ENCODE peak calls at places on chromosomes 2 and 18, in four cellular contexts. N is GM23248, G is IMR-90, E is HCT116. W is an unnamed sample.

GRCh38 chr2:105803337-105803736 is 58.6 kb downstream of the NCK2 start:
- DNase-seq in N (no peak), G (no peak), E (no peak), W (no peak)

GRCh38 chr2:96315400-96316071 is 9.6 kb upstream of the ITPRIPL1 start:
- DNase-seq in N (peak; percentile 76), G (peak; percentile 71), E (no peak), W (no peak)

GRCh38 chr2:221501210-221501882 is 70.8 kb downstream of the EPHA4 start:
- DNase-seq in N (peak; percentile 83), G (peak; percentile 71), E (no peak), W (no peak)

GRCh38 chr2:86825728-86826386 is 35.1 kb upstream of the CD8A start:
- DNase-seq in N (no peak), G (no peak), E (no peak), W (no peak)

GRCh38 chr2:51734115-51734514 is 702.2 kb upstream of the NRXN1 start:
- DNase-seq in N (peak; percentile 17), G (peak; percentile 71), E (no peak), W (no peak)

GRCh38 chr18:62122330-62122729 is 64.5 kb downstream of the PIGN start:
- DNase-seq in N (no peak), G (no peak), E (no peak), W (no peak)

GRCh38 chr2:221997100-221997499 is 301.7 kb downstream of the PAX3 start:
- DNase-seq in N (peak; percentile 55), G (peak; percentile 89), E (peak; percentile 43), W (no peak)

GRCh38 chr18:25111382-25112070 is 240.4 kb downstream of the ZNF521 start:
- DNase-seq in N (no peak), G (no peak), E (no peak), W (no peak)

GRCh38 chr2:240791211-240791800 is 28.7 kb downstream of the KIF1A start:
- DNase-seq in N (no peak), G (no peak), E (no peak), W (no peak)

GRCh38 chr18:24397131-24397693 is 412 bp downstream of the OSBPL1A start:
- DNase-seq in N (peak; percentile 89), G (peak; percentile 78), E (peak; percentile 45), W (peak; percentile 49)

GRCh38 chr18:59881728-59882685 is 17.8 kb upstream of the PMAIP1 start:
- DNase-seq in N (peak; percentile 60), G (peak; percentile 67), E (no peak), W (no peak)

GRCh38 chr2:133837441-133838090 is 269.3 kb upstream of the NCKAP5 start:
- DNase-seq in N (peak; percentile 49), G (peak; percentile 91), E (no peak), W (no peak)

GRCh38 chr2:25712455-25712854 is 39.1 kb upstream of the DTNB start:
- DNase-seq in N (no peak), G (no peak), E (no peak), W (no peak)

GRCh38 chr2:173354073-173354600 is 535 bp upstream of the CDCA7 start:
- DNase-seq in N (peak; percentile 16), G (no peak), E (no peak), W (peak; percentile 49)

GRCh38 chr2:226143097-226143496 is 656.5 kb downstream of the IRS1 start:
- DNase-seq in N (no peak), G (no peak), E (no peak), W (no peak)

GRCh38 chr2:181174880-181175590 is 194.6 kb downstream of the UBE2E3 start:
- DNase-seq in N (no peak), G (peak; percentile 50), E (no peak), W (no peak)

GRCh38 chr2:213162515-213163118 is 11.2 kb upstream of the IKZF2 start:
- DNase-seq in N (peak; percentile 69), G (peak; percentile 75), E (no peak), W (no peak)

GRCh38 chr18:61901334-61901986 is 8.7 kb upstream of the RNF152 start:
- DNase-seq in N (peak; percentile 70), G (peak; percentile 53), E (peak; percentile 53), W (peak; percentile 72)

GRCh38 chr18:3211236-3211992 is 8.4 kb downstream of the MYOM1 start:
- DNase-seq in N (no peak), G (peak; percentile 6), E (no peak), W (no peak)

GRCh38 chr2:35503738-35504160 is 851.8 kb upstream of the CRIM1 start:
- DNase-seq in N (no peak), G (no peak), E (no peak), W (no peak)

GRCh38 chr18:48961547-48961946 is 10.8 kb upstream of the SMAD7 start:
- DNase-seq in N (no peak), G (peak; percentile 52), E (no peak), W (no peak)

GRCh38 chr2:156192468-156192867 is 140.1 kb downstream of the NR4A2 start:
- DNase-seq in N (peak; percentile 18), G (no peak), E (no peak), W (no peak)

GRCh38 chr2:41709702-41710599 is 337.9 kb upstream of the PKDCC start:
- DNase-seq in N (no peak), G (no peak), E (no peak), W (no peak)

GRCh38 chr2:26020214-26020613 is 13.7 kb upstream of the RAB10 start:
- DNase-seq in N (no peak), G (no peak), E (no peak), W (no peak)

GRCh38 chr18:905948-906415 is 1.3 kb downstream of the ADCYAP1 start:
- DNase-seq in N (no peak), G (no peak), E (no peak), W (no peak)

GRCh38 chr2:51722311-51722710 is 690.4 kb upstream of the NRXN1 start:
- DNase-seq in N (peak; percentile 32), G (peak; percentile 98), E (no peak), W (no peak)

GRCh38 chr2:196528486-196529223 is 110.9 kb upstream of the CCDC150 start:
- DNase-seq in N (peak; percentile 28), G (no peak), E (no peak), W (no peak)

GRCh38 chr18:12278765-12279682 is 24.9 kb downstream of the CIDEA start:
- DNase-seq in N (peak; percentile 97), G (peak; percentile 98), E (no peak), W (no peak)

GRCh38 chr2:229715895-229716507 is 1.6 kb upstream of the DNER start:
- DNase-seq in N (no peak), G (no peak), E (peak; percentile 64), W (peak; percentile 56)

GRCh38 chr2:24015562-24016375 is 5.9 kb downstream of the MFSD2B start:
- DNase-seq in N (peak; percentile 75), G (peak; percentile 83), E (no peak), W (no peak)

GRCh38 chr2:83602753-83603152 is 856.3 kb downstream of the SUCLG1 start:
- DNase-seq in N (no peak), G (no peak), E (no peak), W (no peak)

GRCh38 chr2:208466133-208466919 is 59.7 kb downstream of the PTH2R start:
- DNase-seq in N (peak; percentile 45), G (peak; percentile 0), E (peak; percentile 44), W (peak; percentile 70)

GRCh38 chr2:44247924-44248323 is 27.4 kb upstream of the SLC3A1 start:
- DNase-seq in N (no peak), G (no peak), E (no peak), W (no peak)

GRCh38 chr2:38076710-38077430 is 919 bp upstream of the CYP1B1 start:
- DNase-seq in N (peak; percentile 98), G (peak; percentile 90), E (peak; percentile 48), W (peak; percentile 72)
- H3K9ac ChIP-seq in N (peak overlapping the region; percentile 87), G (peak overlapping the region; percentile 24), E (peak overlapping the region; percentile 77), W (peak overlapping the region; percentile 44)

GRCh38 chr18:27121108-27121507 is 64.0 kb downstream of the CHST9 start:
- DNase-seq in N (no peak), G (no peak), E (no peak), W (no peak)
- H4K20me1 ChIP-seq in N (peaks cover 3% of the 10 kb centered on the region), G (no peaks in the 10 kb centered on the region), E (no peaks in the 10 kb centered on the region), W (no peaks in the 10 kb centered on the region)

GRCh38 chr2:9649261-9649660 is 18.5 kb upstream of the YWHAQ start:
- DNase-seq in N (no peak), G (no peak), E (no peak), W (peak; percentile 77)

GRCh38 chr2:9652267-9652666 is 21.5 kb upstream of the YWHAQ start:
- DNase-seq in N (no peak), G (no peak), E (no peak), W (no peak)

GRCh38 chr2:9648821-9649220 is 18.0 kb upstream of the YWHAQ start:
- DNase-seq in N (no peak), G (no peak), E (no peak), W (peak; percentile 79)

GRCh38 chr2:9647884-9648283 is 17.1 kb upstream of the YWHAQ start:
- DNase-seq in N (no peak), G (no peak), E (no peak), W (no peak)

GRCh38 chr2:9650119-9650821 is 19.5 kb upstream of the YWHAQ start:
- DNase-seq in N (no peak), G (no peak), E (no peak), W (no peak)
- H3K9ac ChIP-seq in N (no peak overlapping the region), G (no peak overlapping the region), E (no peak overlapping the region), W (no peak overlapping the region)

GRCh38 chr18:79440728-79441127 is 45.0 kb downstream of the NFATC1 start:
- DNase-seq in N (no peak), G (no peak), E (no peak), W (no peak)

GRCh38 chr18:79439201-79440023 is 43.7 kb downstream of the NFATC1 start:
- DNase-seq in N (no peak), G (peak; percentile 6), E (no peak), W (no peak)

GRCh38 chr18:79440316-79440715 is 44.6 kb downstream of the NFATC1 start:
- DNase-seq in N (no peak), G (no peak), E (no peak), W (no peak)

GRCh38 chr18:79442508-79443221 is 46.9 kb downstream of the NFATC1 start:
- DNase-seq in N (peak; percentile 38), G (no peak), E (no peak), W (no peak)

GRCh38 chr18:79441261-79441819 is 45.6 kb downstream of the NFATC1 start:
- DNase-seq in N (no peak), G (no peak), E (no peak), W (no peak)
- H4K20me1 ChIP-seq in N (no peaks in the 10 kb centered on the region), G (no peaks in the 10 kb centered on the region), E (no peaks in the 10 kb centered on the region), W (no peaks in the 10 kb centered on the region)

GRCh38 chr2:112162341-112162740 is 24.2 kb downstream of the FBLN7 start:
- DNase-seq in N (no peak), G (no peak), E (no peak), W (no peak)

GRCh38 chr2:112160591-112161250 is 22.5 kb downstream of the FBLN7 start:
- DNase-seq in N (no peak), G (no peak), E (no peak), W (no peak)

GRCh38 chr2:112157472-112157871 is 19.3 kb downstream of the FBLN7 start:
- DNase-seq in N (no peak), G (no peak), E (no peak), W (no peak)

GRCh38 chr2:112161431-112162145 is 23.4 kb downstream of the FBLN7 start:
- DNase-seq in N (no peak), G (no peak), E (no peak), W (no peak)

GRCh38 chr2:112159454-112159921 is 21.3 kb downstream of the FBLN7 start:
- DNase-seq in N (no peak), G (no peak), E (no peak), W (no peak)
- H3K9ac ChIP-seq in N (no peak overlapping the region), G (no peak overlapping the region), E (no peak overlapping the region), W (no peak overlapping the region)

W was measured in MM.1S.